ENCODE peak calls at places on chromosomes 12 and 14, in six cellular contexts. One of them, this sample, is unnamed.

GRCh38 chr14:101363880-101364391 is 197.4 kb upstream of the DIO3 start:
- DNase-seq in H9: no peak
- DNase-seq in neuronal stem cell: no peak
- DNase-seq in trophoblast cell: no peak
- DNase-seq in H1: no peak
- DNase-seq in mesendoderm: no peak
- DNase-seq in this sample: no peak

GRCh38 chr14:33568935-33569579 is 381.8 kb downstream of the EGLN3 start:
- DNase-seq in mesendoderm: no peak
- DNase-seq in H1: no peak
- DNase-seq in H9: no peak
- DNase-seq in trophoblast cell: peak
- DNase-seq in neuronal stem cell: no peak
- DNase-seq in this sample: no peak

GRCh38 chr12:129067482-129067881 is 214.2 kb downstream of the GLT1D1 start:
- DNase-seq in H9: peak
- DNase-seq in mesendoderm: peak
- DNase-seq in H1: no peak
- DNase-seq in trophoblast cell: no peak
- DNase-seq in neuronal stem cell: no peak
- DNase-seq in this sample: no peak

GRCh38 chr12:132700212-132700913 is 10.3 kb upstream of the PGAM5 start:
- DNase-seq in H9: no peak
- DNase-seq in H1: no peak
- DNase-seq in trophoblast cell: no peak
- DNase-seq in mesendoderm: no peak
- DNase-seq in neuronal stem cell: no peak
- DNase-seq in this sample: peak

GRCh38 chr12:119649202-119649808 is 18.6 kb upstream of the PRKAB1 start:
- DNase-seq in trophoblast cell: no peak
- DNase-seq in H1: no peak
- DNase-seq in mesendoderm: no peak
- DNase-seq in H9: no peak
- DNase-seq in neuronal stem cell: peak
- DNase-seq in this sample: no peak

GRCh38 chr12:88432536-88433462 is 147.5 kb downstream of the KITLG start:
- DNase-seq in H9: no peak
- DNase-seq in H1: no peak
- DNase-seq in trophoblast cell: no peak
- DNase-seq in mesendoderm: no peak
- DNase-seq in neuronal stem cell: no peak
- DNase-seq in this sample: peak

GRCh38 chr14:74085047-74085637 is 386 bp downstream of the LIN52 start:
- DNase-seq in mesendoderm: peak
- DNase-seq in trophoblast cell: peak
- DNase-seq in H1: peak
- DNase-seq in H9: no peak
- DNase-seq in neuronal stem cell: peak
- DNase-seq in this sample: peak

GRCh38 chr12:1844223-1844622 is 23.9 kb downstream of the LRTM2 start:
- DNase-seq in neuronal stem cell: no peak
- DNase-seq in H1: no peak
- DNase-seq in mesendoderm: no peak
- DNase-seq in H9: peak
- DNase-seq in trophoblast cell: no peak
- DNase-seq in this sample: no peak

GRCh38 chr12:15299947-15300346 is 22.4 kb upstream of the PTPRO start:
- DNase-seq in H9: no peak
- DNase-seq in H1: no peak
- DNase-seq in trophoblast cell: no peak
- DNase-seq in mesendoderm: no peak
- DNase-seq in neuronal stem cell: no peak
- DNase-seq in this sample: no peak

GRCh38 chr14:99574099-99574880 is 29.7 kb downstream of the CCDC85C start:
- DNase-seq in H9: peak
- DNase-seq in trophoblast cell: peak
- DNase-seq in H1: peak
- DNase-seq in mesendoderm: peak
- DNase-seq in neuronal stem cell: peak
- DNase-seq in this sample: peak

GRCh38 chr14:56474419-56475022 is 105.1 kb upstream of the TMEM260 start:
- DNase-seq in H9: no peak
- DNase-seq in mesendoderm: peak
- DNase-seq in trophoblast cell: peak
- DNase-seq in neuronal stem cell: peak
- DNase-seq in H1: no peak
- DNase-seq in this sample: peak

GRCh38 chr12:131843527-131843926 is 15.3 kb downstream of the MMP17 start:
- DNase-seq in mesendoderm: no peak
- DNase-seq in H1: no peak
- DNase-seq in neuronal stem cell: no peak
- DNase-seq in H9: no peak
- DNase-seq in trophoblast cell: no peak
- DNase-seq in this sample: no peak

GRCh38 chr12:79555006-79555925 is 135.5 kb downstream of the PAWR start:
- DNase-seq in H1: no peak
- DNase-seq in neuronal stem cell: no peak
- DNase-seq in trophoblast cell: peak
- DNase-seq in mesendoderm: peak
- DNase-seq in H9: no peak
- DNase-seq in this sample: peak

GRCh38 chr14:65940056-65940735 is 527.7 kb downstream of the FUT8 start:
- DNase-seq in neuronal stem cell: no peak
- DNase-seq in H9: peak
- DNase-seq in mesendoderm: peak
- DNase-seq in trophoblast cell: peak
- DNase-seq in H1: no peak
- DNase-seq in this sample: no peak

GRCh38 chr14:25132094-25132493 is 82.1 kb upstream of the STXBP6 start:
- DNase-seq in neuronal stem cell: no peak
- DNase-seq in trophoblast cell: no peak
- DNase-seq in H1: no peak
- DNase-seq in mesendoderm: no peak
- DNase-seq in H9: no peak
- DNase-seq in this sample: no peak

GRCh38 chr14:40697221-40697620 is 909.5 kb upstream of the LRFN5 start:
- DNase-seq in neuronal stem cell: no peak
- DNase-seq in trophoblast cell: no peak
- DNase-seq in H1: no peak
- DNase-seq in mesendoderm: no peak
- DNase-seq in H9: no peak
- DNase-seq in this sample: no peak

GRCh38 chr12:119258149-119258548 is 76.4 kb upstream of the CCDC60 start:
- DNase-seq in trophoblast cell: no peak
- DNase-seq in neuronal stem cell: no peak
- DNase-seq in H9: no peak
- DNase-seq in mesendoderm: no peak
- DNase-seq in H1: no peak
- DNase-seq in this sample: no peak

GRCh38 chr14:25516838-25517237 is 466.9 kb upstream of the STXBP6 start:
- DNase-seq in H9: peak
- DNase-seq in neuronal stem cell: no peak
- DNase-seq in trophoblast cell: no peak
- DNase-seq in H1: peak
- DNase-seq in mesendoderm: peak
- DNase-seq in this sample: no peak

GRCh38 chr14:70771781-70772212 is 37.5 kb downstream of the MAP3K9 start:
- DNase-seq in trophoblast cell: no peak
- DNase-seq in H9: peak
- DNase-seq in H1: peak
- DNase-seq in mesendoderm: peak
- DNase-seq in neuronal stem cell: no peak
- DNase-seq in this sample: no peak

GRCh38 chr12:107229827-107230226 is 136.5 kb upstream of the CRY1 start:
- DNase-seq in H1: no peak
- DNase-seq in mesendoderm: no peak
- DNase-seq in neuronal stem cell: no peak
- DNase-seq in trophoblast cell: no peak
- DNase-seq in H9: no peak
- DNase-seq in this sample: no peak

GRCh38 chr12:122250536-122250935 is 15.8 kb downstream of the VPS33A start:
- DNase-seq in mesendoderm: no peak
- DNase-seq in H1: no peak
- DNase-seq in neuronal stem cell: no peak
- DNase-seq in H9: no peak
- DNase-seq in trophoblast cell: no peak
- DNase-seq in this sample: no peak

GRCh38 chr14:72315720-72316119 is 383.5 kb downstream of the RGS6 start:
- DNase-seq in neuronal stem cell: no peak
- DNase-seq in trophoblast cell: no peak
- DNase-seq in H1: no peak
- DNase-seq in H9: no peak
- DNase-seq in mesendoderm: no peak
- DNase-seq in this sample: no peak

GRCh38 chr12:107318804-107319535 is 225.6 kb upstream of the CRY1 start:
- DNase-seq in mesendoderm: peak
- DNase-seq in H1: no peak
- DNase-seq in neuronal stem cell: peak
- DNase-seq in H9: peak
- DNase-seq in trophoblast cell: peak
- DNase-seq in this sample: peak

GRCh38 chr12:46522141-46522540 is 149.6 kb upstream of the SLC38A2 start:
- DNase-seq in mesendoderm: no peak
- DNase-seq in H1: no peak
- DNase-seq in neuronal stem cell: no peak
- DNase-seq in trophoblast cell: no peak
- DNase-seq in H9: no peak
- DNase-seq in this sample: no peak
- H2BK120ac ChIP-seq in mesendoderm: no peak
- H2BK120ac ChIP-seq in H1: no peak
- H2BK120ac ChIP-seq in neuronal stem cell: no peak
- H2BK120ac ChIP-seq in trophoblast cell: no peak
- H2BK120ac ChIP-seq in H9: no peak
- H2BK120ac ChIP-seq in this sample: peak

GRCh38 chr12:58310368-58310767 is 369.0 kb downstream of the ATP23 start:
- DNase-seq in H9: no peak
- DNase-seq in H1: no peak
- DNase-seq in mesendoderm: no peak
- DNase-seq in neuronal stem cell: no peak
- DNase-seq in trophoblast cell: peak
- DNase-seq in this sample: peak

GRCh38 chr12:58313091-58313855 is 371.9 kb downstream of the ATP23 start:
- DNase-seq in neuronal stem cell: no peak
- DNase-seq in H9: no peak
- DNase-seq in H1: no peak
- DNase-seq in trophoblast cell: peak
- DNase-seq in mesendoderm: no peak
- DNase-seq in this sample: peak

GRCh38 chr12:58316926-58317325 is 375.6 kb downstream of the ATP23 start:
- DNase-seq in H9: no peak
- DNase-seq in mesendoderm: no peak
- DNase-seq in neuronal stem cell: no peak
- DNase-seq in trophoblast cell: no peak
- DNase-seq in H1: no peak
- DNase-seq in this sample: no peak

GRCh38 chr12:58310828-58311273 is 369.5 kb downstream of the ATP23 start:
- DNase-seq in H9: no peak
- DNase-seq in trophoblast cell: peak
- DNase-seq in neuronal stem cell: no peak
- DNase-seq in H1: no peak
- DNase-seq in mesendoderm: peak
- DNase-seq in this sample: peak

GRCh38 chr12:58314610-58315009 is 373.2 kb downstream of the ATP23 start:
- DNase-seq in neuronal stem cell: no peak
- DNase-seq in H1: no peak
- DNase-seq in H9: no peak
- DNase-seq in trophoblast cell: peak
- DNase-seq in mesendoderm: no peak
- DNase-seq in this sample: peak
- H2BK120ac ChIP-seq in neuronal stem cell: no peak
- H2BK120ac ChIP-seq in H1: no peak
- H2BK120ac ChIP-seq in H9: no peak
- H2BK120ac ChIP-seq in trophoblast cell: no peak
- H2BK120ac ChIP-seq in mesendoderm: no peak
- H2BK120ac ChIP-seq in this sample: peak

GRCh38 chr12:103929909-103930786 is at the start of gene HSP90B1:
- DNase-seq in trophoblast cell: peak
- DNase-seq in H1: peak
- DNase-seq in mesendoderm: peak
- DNase-seq in H9: peak
- DNase-seq in neuronal stem cell: peak
- DNase-seq in this sample: peak
- H2BK120ac ChIP-seq in trophoblast cell: peak
- H2BK120ac ChIP-seq in H1: no peak
- H2BK120ac ChIP-seq in mesendoderm: no peak
- H2BK120ac ChIP-seq in H9: no peak
- H2BK120ac ChIP-seq in neuronal stem cell: peak
- H2BK120ac ChIP-seq in this sample: peak

GRCh38 chr12:114668151-114668891 is 15.7 kb downstream of the TBX3 start:
- DNase-seq in mesendoderm: peak
- DNase-seq in H1: peak
- DNase-seq in neuronal stem cell: no peak
- DNase-seq in H9: peak
- DNase-seq in trophoblast cell: peak
- DNase-seq in this sample: peak

GRCh38 chr12:114664661-114665320 is 19.2 kb downstream of the TBX3 start:
- DNase-seq in trophoblast cell: no peak
- DNase-seq in H1: no peak
- DNase-seq in H9: peak
- DNase-seq in neuronal stem cell: no peak
- DNase-seq in mesendoderm: peak
- DNase-seq in this sample: no peak

GRCh38 chr12:114667669-114668150 is 16.3 kb downstream of the TBX3 start:
- DNase-seq in H1: no peak
- DNase-seq in mesendoderm: no peak
- DNase-seq in trophoblast cell: no peak
- DNase-seq in H9: no peak
- DNase-seq in neuronal stem cell: no peak
- DNase-seq in this sample: no peak

GRCh38 chr12:114666746-114667668 is 17.0 kb downstream of the TBX3 start:
- DNase-seq in neuronal stem cell: no peak
- DNase-seq in trophoblast cell: no peak
- DNase-seq in H9: peak
- DNase-seq in H1: no peak
- DNase-seq in mesendoderm: no peak
- DNase-seq in this sample: no peak

DNA sequence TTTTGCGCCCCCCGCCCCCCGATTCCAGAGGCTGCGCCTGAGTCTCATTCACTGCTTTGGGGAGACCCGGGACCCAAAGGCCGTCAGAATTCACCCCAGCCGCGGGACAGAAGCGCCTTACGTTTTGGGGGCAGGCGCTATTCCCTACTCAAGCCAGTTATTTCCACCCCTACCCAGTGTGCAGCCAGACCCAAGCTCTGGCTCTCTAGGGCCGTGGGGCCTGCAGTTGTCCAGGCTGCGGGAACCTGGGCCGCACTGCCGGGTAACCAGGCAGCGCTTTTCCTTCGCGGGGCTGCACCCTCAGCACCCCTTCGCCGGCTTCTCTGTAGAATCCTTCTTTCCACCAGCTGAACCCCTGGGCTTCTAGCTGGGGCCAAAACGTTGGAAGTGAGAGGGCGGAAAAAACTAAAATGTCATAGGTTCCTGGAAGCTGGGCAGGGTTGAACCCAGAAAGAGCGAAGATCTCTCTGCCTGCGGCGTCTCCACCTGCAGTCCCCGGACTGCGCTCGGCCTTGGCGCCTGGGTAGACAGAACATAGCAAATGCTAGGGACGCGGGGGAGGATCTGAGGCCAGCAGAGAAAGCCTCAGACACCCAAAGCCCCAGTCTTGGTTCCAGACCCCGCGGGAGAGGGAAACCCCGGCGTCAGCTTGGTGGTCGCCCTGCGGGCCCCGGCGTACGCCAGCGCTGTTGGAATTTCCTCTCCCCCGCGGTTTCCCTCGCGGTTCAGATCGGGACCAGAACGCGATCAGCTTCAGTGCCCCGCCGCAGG is 18.4 kb downstream of the TBX3 start:
- DNase-seq in H1: no peak
- DNase-seq in neuronal stem cell: no peak
- DNase-seq in H9: peak
- DNase-seq in trophoblast cell: no peak
- DNase-seq in mesendoderm: peak
- DNase-seq in this sample: no peak
- H2BK120ac ChIP-seq in H1: no peak
- H2BK120ac ChIP-seq in neuronal stem cell: no peak
- H2BK120ac ChIP-seq in H9: no peak
- H2BK120ac ChIP-seq in trophoblast cell: peak
- H2BK120ac ChIP-seq in mesendoderm: peak
- H2BK120ac ChIP-seq in this sample: no peak

This sample was measured in IMR-90.